ENCODE peak calls at places on chromosomes 4 and X, in nine cellular contexts. F is A549; M is left ventricle myocardium inferior; G is memory B cell; B is aorta; X is NCI-H1092 treated with DMSO at 0.1 percent for 48 hours; U is CD8-positive, alpha-beta memory T cell; R is GM12865; P is nephron progenitor cell. I is an unnamed sample.

GRCh38 chr4:26076896-26077295 is 162.9 kb downstream of the SMIM20 start:
- DNase-seq in F (no peak), M (no peak), G (no peak), B (no peak), X (no peak), U (no peak), R (no peak), P (no peak), I (no peak)

GRCh38 chrX:116284383-116284782 is 113.8 kb downstream of the AGTR2 start:
- DNase-seq in F (peak), M (no peak), G (no peak), B (no peak), X (no peak), U (no peak), R (no peak), P (no peak), I (no peak)

GRCh38 chr4:173262363-173262762 is 71.8 kb downstream of the HMGB2 start:
- DNase-seq in F (no peak), M (no peak), G (no peak), B (no peak), X (no peak), U (no peak), R (no peak), P (no peak), I (no peak)

GRCh38 chrX:67544281-67544680 is 460 bp downstream of the AR start:
- DNase-seq in F (peak), M (peak), G (no peak), B (peak), X (no peak), U (no peak), R (no peak), P (peak), I (no peak)

GRCh38 chr4:167715176-167715575 is 377.2 kb upstream of the ANXA10 start:
- DNase-seq in F (no peak), M (no peak), G (no peak), B (no peak), X (no peak), U (no peak), R (no peak), P (no peak), I (no peak)

GRCh38 chr4:13837228-13837627 is 209.7 kb upstream of the BOD1L1 start:
- DNase-seq in F (no peak), M (no peak), G (no peak), B (no peak), X (no peak), U (no peak), R (no peak), P (no peak), I (no peak)

GRCh38 chr4:162056947-162057346 is 106.9 kb downstream of the FSTL5 start:
- DNase-seq in F (no peak), M (no peak), G (no peak), B (peak), X (no peak), U (no peak), R (no peak), P (no peak), I (no peak)

GRCh38 chr4:87032884-87033533 is 98.2 kb downstream of the AFF1 start:
- DNase-seq in F (no peak), M (no peak), G (no peak), B (no peak), X (no peak), U (no peak), R (no peak), P (no peak), I (no peak)

GRCh38 chr4:15027921-15028435 is 25.7 kb downstream of the CPEB2 start:
- DNase-seq in F (no peak), M (no peak), G (no peak), B (no peak), X (no peak), U (no peak), R (no peak), P (no peak), I (no peak)

GRCh38 chrX:29496636-29497180 is 718.7 kb upstream of the MAGEB2 start:
- DNase-seq in F (no peak), M (no peak), G (no peak), B (no peak), X (no peak), U (no peak), R (no peak), P (no peak), I (no peak)

GRCh38 chr4:13966241-13967195 is 339.0 kb upstream of the BOD1L1 start:
- DNase-seq in F (no peak), M (no peak), G (no peak), B (no peak), X (no peak), U (no peak), R (no peak), P (no peak), I (no peak)

GRCh38 chr4:10787365-10787764 is 102.8 kb upstream of the CLNK start:
- DNase-seq in F (no peak), M (no peak), G (no peak), B (no peak), X (no peak), U (no peak), R (no peak), P (no peak), I (no peak)

GRCh38 chr4:129526812-129527211 is 430.9 kb downstream of the C4orf33 start:
- DNase-seq in F (peak), M (no peak), G (no peak), B (no peak), X (peak), U (no peak), R (no peak), P (no peak), I (no peak)

GRCh38 chr4:15521442-15522039 is 51.9 kb downstream of the CC2D2A start:
- DNase-seq in F (no peak), M (no peak), G (no peak), B (no peak), X (no peak), U (no peak), R (no peak), P (no peak), I (no peak)

GRCh38 chrX:135421537-135421931 is 210 bp upstream of the SMIM10L2A start:
- DNase-seq in F (peak), M (peak), G (peak), B (peak), X (peak), U (peak), R (peak), P (peak), I (peak)

GRCh38 chr4:14877246-14878220 is 124.7 kb upstream of the CPEB2 start:
- DNase-seq in F (no peak), M (no peak), G (no peak), B (no peak), X (no peak), U (peak), R (peak), P (no peak), I (no peak)

I was measured in cardiac septum.